ENCODE peak calls at places on chromosome 13, in six cellular contexts. One of them, this sample, is unnamed.

GRCh38 chr13:50227356-50227755 is 212.1 kb downstream of the KCNRG start:
- DNase-seq in upper lobe of right lung: no peak
- DNase-seq in uterus: no peak
- DNase-seq in pancreas: no peak
- DNase-seq in testis: no peak
- DNase-seq in fibroblast of lung: no peak
- DNase-seq in this sample: no peak

GRCh38 chr13:110519506-110519905 is 42.0 kb downstream of the RAB20 start:
- DNase-seq in upper lobe of right lung: no peak
- DNase-seq in uterus: no peak
- DNase-seq in pancreas: peak; percentile 43
- DNase-seq in testis: no peak
- DNase-seq in fibroblast of lung: no peak
- DNase-seq in this sample: no peak

GRCh38 chr13:90414691-90415596 is 932.5 kb upstream of the MIR17HG start:
- DNase-seq in upper lobe of right lung: no peak
- DNase-seq in uterus: no peak
- DNase-seq in pancreas: no peak
- DNase-seq in testis: no peak
- DNase-seq in fibroblast of lung: peak; percentile 85
- DNase-seq in this sample: no peak

GRCh38 chr13:36709136-36709895 is 35.5 kb downstream of the SERTM1 start:
- DNase-seq in upper lobe of right lung: no peak
- DNase-seq in uterus: no peak
- DNase-seq in pancreas: no peak
- DNase-seq in testis: no peak
- DNase-seq in fibroblast of lung: peak; percentile 35
- DNase-seq in this sample: no peak

GRCh38 chr13:24500977-24501376 is 11.6 kb downstream of the PARP4 start:
- DNase-seq in upper lobe of right lung: no peak
- DNase-seq in uterus: no peak
- DNase-seq in pancreas: no peak
- DNase-seq in testis: no peak
- DNase-seq in fibroblast of lung: peak; percentile 87
- DNase-seq in this sample: no peak

GRCh38 chr13:112588490-112589297 is 741 bp upstream of the TUBGCP3 start:
- DNase-seq in upper lobe of right lung: no peak
- DNase-seq in uterus: no peak
- DNase-seq in pancreas: no peak
- DNase-seq in testis: no peak
- DNase-seq in fibroblast of lung: no peak
- DNase-seq in this sample: no peak

GRCh38 chr13:49935171-49936084 is 712 bp downstream of the SPRYD7 start:
- DNase-seq in upper lobe of right lung: no peak
- DNase-seq in uterus: no peak
- DNase-seq in pancreas: no peak
- DNase-seq in testis: peak; percentile 63
- DNase-seq in fibroblast of lung: peak; percentile 70
- DNase-seq in this sample: peak; percentile 50

GRCh38 chr13:49086711-49087110 is 111.0 kb downstream of the FNDC3A start:
- DNase-seq in upper lobe of right lung: no peak
- DNase-seq in uterus: no peak
- DNase-seq in pancreas: no peak
- DNase-seq in testis: no peak
- DNase-seq in fibroblast of lung: peak; percentile 65
- DNase-seq in this sample: no peak

GRCh38 chr13:103157034-103157433 is 90.8 kb upstream of the SLC10A2 start:
- DNase-seq in upper lobe of right lung: no peak
- DNase-seq in uterus: no peak
- DNase-seq in pancreas: no peak
- DNase-seq in testis: no peak
- DNase-seq in fibroblast of lung: no peak
- DNase-seq in this sample: no peak

GRCh38 chr13:24208314-24208713 is 47.8 kb downstream of the SPATA13 start:
- DNase-seq in upper lobe of right lung: no peak
- DNase-seq in uterus: no peak
- DNase-seq in pancreas: no peak
- DNase-seq in testis: no peak
- DNase-seq in fibroblast of lung: peak; percentile 90
- DNase-seq in this sample: no peak

GRCh38 chr13:88000787-88001186 is 329.6 kb downstream of the SLITRK5 start:
- DNase-seq in upper lobe of right lung: no peak
- DNase-seq in uterus: no peak
- DNase-seq in pancreas: no peak
- DNase-seq in testis: no peak
- DNase-seq in fibroblast of lung: no peak
- DNase-seq in this sample: no peak

GRCh38 chr13:42999491-42999890 is 7.5 kb upstream of the EPSTI1 start:
- DNase-seq in upper lobe of right lung: no peak
- DNase-seq in uterus: no peak
- DNase-seq in pancreas: no peak
- DNase-seq in testis: peak; percentile 40
- DNase-seq in fibroblast of lung: no peak
- DNase-seq in this sample: no peak

GRCh38 chr13:45292176-45292575 is 48.8 kb downstream of the TPT1 start:
- DNase-seq in upper lobe of right lung: no peak
- DNase-seq in uterus: no peak
- DNase-seq in pancreas: no peak
- DNase-seq in testis: no peak
- DNase-seq in fibroblast of lung: peak; percentile 43
- DNase-seq in this sample: no peak

GRCh38 chr13:20953245-20953931 is 50.8 kb upstream of the XPO4 start:
- DNase-seq in upper lobe of right lung: no peak
- DNase-seq in uterus: no peak
- DNase-seq in pancreas: no peak
- DNase-seq in testis: no peak
- DNase-seq in fibroblast of lung: no peak
- DNase-seq in this sample: no peak

GRCh38 chr13:44815507-44816074 is 173.7 kb downstream of the NUFIP1 start:
- DNase-seq in upper lobe of right lung: no peak
- DNase-seq in uterus: peak; percentile 45
- DNase-seq in pancreas: no peak
- DNase-seq in testis: peak; percentile 32
- DNase-seq in fibroblast of lung: peak; percentile 99
- DNase-seq in this sample: no peak

GRCh38 chr13:77386046-77386445 is 59.2 kb upstream of the MYCBP2 start:
- DNase-seq in upper lobe of right lung: no peak
- DNase-seq in uterus: no peak
- DNase-seq in pancreas: no peak
- DNase-seq in testis: no peak
- DNase-seq in fibroblast of lung: peak; percentile 35
- DNase-seq in this sample: no peak

GRCh38 chr13:20351279-20352022 is 119.3 kb upstream of the GJB6 start:
- DNase-seq in upper lobe of right lung: no peak
- DNase-seq in uterus: no peak
- DNase-seq in pancreas: no peak
- DNase-seq in testis: no peak
- DNase-seq in fibroblast of lung: peak; percentile 96
- DNase-seq in this sample: no peak

GRCh38 chr13:83666126-83666525 is 216.1 kb downstream of the SLITRK1 start:
- DNase-seq in upper lobe of right lung: no peak
- DNase-seq in uterus: no peak
- DNase-seq in pancreas: no peak
- DNase-seq in testis: no peak
- DNase-seq in fibroblast of lung: peak; percentile 15
- DNase-seq in this sample: no peak

GRCh38 chr13:51246411-51247298 is 24.5 kb downstream of the FAM124A start:
- DNase-seq in upper lobe of right lung: no peak
- DNase-seq in uterus: no peak
- DNase-seq in pancreas: no peak
- DNase-seq in testis: no peak
- DNase-seq in fibroblast of lung: no peak
- DNase-seq in this sample: peak; percentile 71

GRCh38 chr13:27533155-27533643 is 82.8 kb upstream of the MTIF3 start:
- DNase-seq in upper lobe of right lung: peak; percentile 94
- DNase-seq in uterus: peak; percentile 42
- DNase-seq in pancreas: peak; percentile 95
- DNase-seq in testis: peak; percentile 92
- DNase-seq in fibroblast of lung: peak; percentile 55
- DNase-seq in this sample: peak; percentile 85

GRCh38 chr13:74246398-74246975 is 112.3 kb upstream of the KLF12 start:
- DNase-seq in upper lobe of right lung: no peak
- DNase-seq in uterus: no peak
- DNase-seq in pancreas: no peak
- DNase-seq in testis: peak; percentile 29
- DNase-seq in fibroblast of lung: peak; percentile 70
- DNase-seq in this sample: no peak

GRCh38 chr13:59533561-59534337 is 630.0 kb downstream of the DIAPH3 start:
- DNase-seq in upper lobe of right lung: no peak
- DNase-seq in uterus: no peak
- DNase-seq in pancreas: no peak
- DNase-seq in testis: no peak
- DNase-seq in fibroblast of lung: peak; percentile 75
- DNase-seq in this sample: no peak

GRCh38 chr13:40064723-40065122 is 409.3 kb downstream of the COG6 start:
- DNase-seq in upper lobe of right lung: no peak
- DNase-seq in uterus: peak; percentile 82
- DNase-seq in pancreas: no peak
- DNase-seq in testis: no peak
- DNase-seq in fibroblast of lung: peak; percentile 83
- DNase-seq in this sample: no peak

GRCh38 chr13:36912983-36913382 is 7.1 kb downstream of the SMAD9 start:
- DNase-seq in upper lobe of right lung: no peak
- DNase-seq in uterus: no peak
- DNase-seq in pancreas: no peak
- DNase-seq in testis: no peak
- DNase-seq in fibroblast of lung: no peak
- DNase-seq in this sample: no peak

GRCh38 chr13:97005631-97006262 is 11.5 kb upstream of the OXGR1 start:
- DNase-seq in upper lobe of right lung: no peak
- DNase-seq in uterus: no peak
- DNase-seq in pancreas: no peak
- DNase-seq in testis: no peak
- DNase-seq in fibroblast of lung: peak; percentile 76
- DNase-seq in this sample: no peak

GRCh38 chr13:23966691-23967615 is 69.7 kb upstream of the C1QTNF9B start:
- DNase-seq in upper lobe of right lung: no peak
- DNase-seq in uterus: no peak
- DNase-seq in pancreas: no peak
- DNase-seq in testis: no peak
- DNase-seq in fibroblast of lung: no peak
- DNase-seq in this sample: no peak

DNA sequence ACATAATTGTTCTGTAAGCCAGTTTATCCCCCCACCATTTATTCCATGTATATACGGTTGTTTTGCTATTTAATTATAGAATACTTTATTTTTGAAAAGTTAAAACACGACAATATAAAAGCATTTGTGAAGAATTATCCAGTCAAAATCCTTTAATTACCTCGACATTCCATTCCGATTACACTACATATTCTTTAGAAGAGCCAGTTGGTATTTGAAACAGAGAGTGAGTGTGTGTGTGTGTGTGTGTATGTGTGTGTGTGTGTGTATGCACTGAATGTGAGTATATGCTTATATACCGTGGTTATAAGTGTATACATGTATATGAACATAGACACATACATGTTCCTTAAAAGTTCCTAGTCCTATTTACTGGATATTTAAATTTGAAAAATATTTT is 87.8 kb upstream of the KLF5 start:
- DNase-seq in upper lobe of right lung: no peak
- DNase-seq in uterus: no peak
- DNase-seq in pancreas: no peak
- DNase-seq in testis: no peak
- DNase-seq in fibroblast of lung: peak; percentile 74
- DNase-seq in this sample: no peak
- H3K9me3 ChIP-seq in upper lobe of right lung: no peaks in the 10 kb centered on the region
- H3K9me3 ChIP-seq in uterus: no peaks in the 10 kb centered on the region
- H3K9me3 ChIP-seq in pancreas: no peaks in the 10 kb centered on the region
- H3K9me3 ChIP-seq in testis: no peaks in the 10 kb centered on the region
- H3K9me3 ChIP-seq in fibroblast of lung: no peaks in the 10 kb centered on the region
- H3K9me3 ChIP-seq in this sample: no peaks in the 10 kb centered on the region

GRCh38 chr13:30738946-30739528 is 3.7 kb downstream of the ALOX5AP start:
- DNase-seq in upper lobe of right lung: no peak
- DNase-seq in uterus: no peak
- DNase-seq in pancreas: no peak
- DNase-seq in testis: no peak
- DNase-seq in fibroblast of lung: no peak
- DNase-seq in this sample: no peak

GRCh38 chr13:30738526-30738925 is 3.2 kb downstream of the ALOX5AP start:
- DNase-seq in upper lobe of right lung: no peak
- DNase-seq in uterus: no peak
- DNase-seq in pancreas: no peak
- DNase-seq in testis: no peak
- DNase-seq in fibroblast of lung: no peak
- DNase-seq in this sample: no peak

GRCh38 chr13:30742896-30743295 is 7.6 kb downstream of the ALOX5AP start:
- DNase-seq in upper lobe of right lung: no peak
- DNase-seq in uterus: no peak
- DNase-seq in pancreas: no peak
- DNase-seq in testis: no peak
- DNase-seq in fibroblast of lung: no peak
- DNase-seq in this sample: no peak

GRCh38 chr13:30737511-30738342 is 2.4 kb downstream of the ALOX5AP start:
- DNase-seq in upper lobe of right lung: no peak
- DNase-seq in uterus: no peak
- DNase-seq in pancreas: no peak
- DNase-seq in testis: no peak
- DNase-seq in fibroblast of lung: no peak
- DNase-seq in this sample: no peak

GRCh38 chr13:30739646-30740642 is 4.6 kb downstream of the ALOX5AP start:
- DNase-seq in upper lobe of right lung: no peak
- DNase-seq in uterus: no peak
- DNase-seq in pancreas: no peak
- DNase-seq in testis: no peak
- DNase-seq in fibroblast of lung: peak; percentile 99
- DNase-seq in this sample: no peak
- H3K4me1 ChIP-seq in upper lobe of right lung: peaks cover 37% of the 10 kb centered on the region
- H3K4me1 ChIP-seq in uterus: no peaks in the 10 kb centered on the region
- H3K4me1 ChIP-seq in pancreas: no peaks in the 10 kb centered on the region
- H3K4me1 ChIP-seq in testis: peaks cover 27% of the 10 kb centered on the region
- H3K4me1 ChIP-seq in fibroblast of lung: peaks cover 22% of the 10 kb centered on the region
- H3K4me1 ChIP-seq in this sample: no peaks in the 10 kb centered on the region

DNA sequence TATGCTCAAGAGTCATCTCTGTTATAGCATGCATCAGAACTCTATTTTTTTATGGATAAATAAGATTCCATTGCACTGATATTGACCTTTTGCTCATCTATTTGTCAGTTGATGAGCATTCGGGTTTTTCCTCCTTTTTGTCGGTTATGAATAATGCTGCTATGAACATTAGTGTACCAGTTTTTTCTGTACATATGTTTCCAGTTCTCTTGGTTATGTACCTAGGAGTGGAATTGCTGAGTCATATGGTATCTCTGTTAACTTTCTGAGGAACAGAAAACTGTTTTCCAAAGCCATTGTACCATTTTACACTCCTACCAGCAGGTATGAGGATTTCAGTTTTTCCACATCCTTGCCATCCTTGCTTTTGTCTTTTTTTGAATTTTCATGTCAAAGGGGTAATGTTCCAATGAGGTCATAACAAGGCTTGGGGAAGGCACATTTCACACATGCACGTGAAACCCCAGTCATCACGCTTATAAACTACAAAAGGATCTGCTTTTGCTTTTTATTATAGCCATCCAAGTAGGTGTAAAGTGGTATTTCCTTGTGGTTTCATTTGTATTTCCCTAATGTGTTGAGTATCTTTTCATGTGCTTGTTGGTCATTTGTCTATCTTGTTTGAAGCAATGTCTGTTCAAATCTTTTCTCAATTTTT is 14.6 kb downstream of the KBTBD7 start:
- DNase-seq in upper lobe of right lung: no peak
- DNase-seq in uterus: no peak
- DNase-seq in pancreas: no peak
- DNase-seq in testis: no peak
- DNase-seq in fibroblast of lung: peak; percentile 61
- DNase-seq in this sample: no peak
- TF ChIP-seq CTCF in upper lobe of right lung: no peak
- TF ChIP-seq CTCF in uterus: no peak
- TF ChIP-seq CTCF in pancreas: no peak
- TF ChIP-seq CTCF in testis: no peak
- TF ChIP-seq CTCF in fibroblast of lung: no peak
- TF ChIP-seq CTCF in this sample: no peak

GRCh38 chr13:84994582-84994981 is 804.6 kb downstream of the SLITRK6 start:
- DNase-seq in upper lobe of right lung: no peak
- DNase-seq in uterus: no peak
- DNase-seq in pancreas: no peak
- DNase-seq in testis: no peak
- DNase-seq in fibroblast of lung: peak; percentile 26
- DNase-seq in this sample: no peak
- H3K9me3 ChIP-seq in upper lobe of right lung: no peaks in the 10 kb centered on the region
- H3K9me3 ChIP-seq in uterus: no peaks in the 10 kb centered on the region
- H3K9me3 ChIP-seq in pancreas: no peaks in the 10 kb centered on the region
- H3K9me3 ChIP-seq in testis: no peaks in the 10 kb centered on the region
- H3K9me3 ChIP-seq in fibroblast of lung: no peaks in the 10 kb centered on the region
- H3K9me3 ChIP-seq in this sample: no peaks in the 10 kb centered on the region

This sample was measured in BE2C.